ENCODE peak calls at places on chromosomes 6 and 20, in six cellular contexts. W is choroid plexus epithelial cell, F is GM04503, H is T-helper 17 cell, Y is endothelial cell, K is ELF-1. G is an unnamed sample.

GRCh38 chr6:3751019-3751729 is at the start of gene PXDC1:
- DNase-seq in H (no peak), Y (peak), F (no peak), K (no peak), W (peak), G (peak)

GRCh38 chr6:3566812-3567211 is 110.0 kb upstream of the SLC22A23 start:
- DNase-seq in W (peak), K (no peak), H (no peak), F (no peak), Y (no peak), G (no peak)

GRCh38 chr6:132063738-132064137 is 112.6 kb upstream of the CCN2 start:
- DNase-seq in W (peak), F (peak), H (no peak), K (no peak), Y (no peak), G (peak)

GRCh38 chr6:53582963-53583362 is 38.1 kb upstream of the GCLC start:
- DNase-seq in K (no peak), Y (no peak), F (no peak), H (no peak), W (peak), G (no peak)

GRCh38 chr20:44738779-44739477 is 6.7 kb upstream of the KCNK15 start:
- DNase-seq in K (peak), Y (peak), F (no peak), W (peak), H (no peak), G (peak)

GRCh38 chr20:2137552-2138201 is 36.0 kb downstream of the STK35 start:
- DNase-seq in H (no peak), Y (no peak), K (no peak), F (peak), W (no peak), G (no peak)

GRCh38 chr6:151098166-151098565 is 141.6 kb upstream of the AKAP12 start:
- DNase-seq in Y (no peak), H (no peak), F (no peak), W (no peak), K (no peak), G (no peak)

GRCh38 chr6:85464722-85465150 is 14.9 kb downstream of the NT5E start:
- DNase-seq in W (peak), K (no peak), Y (no peak), F (peak), H (no peak), G (no peak)

GRCh38 chr6:40328376-40328987 is 258.7 kb downstream of the LRFN2 start:
- DNase-seq in Y (peak), F (no peak), K (peak), H (peak), W (no peak), G (peak)

GRCh38 chr6:14880052-14880451 is 365.8 kb upstream of the JARID2 start:
- DNase-seq in Y (no peak), W (no peak), F (no peak), H (no peak), K (no peak), G (no peak)